ENCODE peak calls at places on chromosomes 13 and 19, in ten cellular contexts. I, Y, G, H, J, B, T, Z, N and S are unnamed samples.

GRCh38 chr19:30227661-30228112 is 144.5 kb upstream of the ZNF536 start:
- DNase-seq in I (peak; percentile 65), Y (peak; percentile 6), G (peak; percentile 69), H (peak; percentile 81), J (peak; percentile 92), B (peak; percentile 69), T (peak; percentile 82), Z (no peak), N (no peak), S (peak; percentile 45)

GRCh38 chr13:98195054-98195791 is 18.2 kb upstream of the RNF113B start:
- DNase-seq in I (no peak), Y (no peak), G (no peak), H (no peak), J (no peak), B (no peak), T (no peak), Z (no peak), N (no peak), S (no peak)

GRCh38 chr19:5507056-5507624 is 51.9 kb downstream of the ZNRF4 start:
- DNase-seq in I (no peak), Y (no peak), G (no peak), H (no peak), J (no peak), B (no peak), T (no peak), Z (no peak), N (no peak), S (no peak)

GRCh38 chr19:341386-342127 is 3.0 kb downstream of the MIER2 start:
- DNase-seq in I (no peak), Y (no peak), G (no peak), H (no peak), J (no peak), B (no peak), T (no peak), Z (no peak), N (no peak), S (no peak)

GRCh38 chr13:42794572-42795275 is 13.3 kb downstream of the FAM216B start:
- DNase-seq in I (no peak), Y (no peak), G (no peak), H (no peak), J (no peak), B (no peak), T (peak; percentile 29), Z (no peak), N (no peak), S (no peak)

GRCh38 chr13:93652942-93653341 is 426.3 kb downstream of the GPC6 start:
- DNase-seq in I (no peak), Y (no peak), G (no peak), H (no peak), J (no peak), B (no peak), T (no peak), Z (no peak), N (no peak), S (no peak)

GRCh38 chr19:10836478-10837325 is 690 bp upstream of the TMED1 start:
- DNase-seq in I (peak; percentile 89), Y (peak; percentile 69), G (peak; percentile 83), H (peak; percentile 91), J (peak; percentile 85), B (peak; percentile 78), T (peak; percentile 81), Z (no peak), N (peak; percentile 76), S (peak; percentile 93)

GRCh38 chr19:45076029-45076850 is at the start of gene ZNF296:
- DNase-seq in I (peak; percentile 74), Y (peak; percentile 69), G (peak; percentile 86), H (peak; percentile 85), J (peak; percentile 94), B (peak; percentile 86), T (no peak), Z (no peak), N (peak; percentile 10), S (peak; percentile 89)

GRCh38 chr19:31170046-31170445 is 179.2 kb downstream of the TSHZ3 start:
- DNase-seq in I (no peak), Y (no peak), G (no peak), H (no peak), J (no peak), B (no peak), T (no peak), Z (no peak), N (no peak), S (no peak)

GRCh38 chr19:45768644-45769053 is 403 bp downstream of the SIX5 start:
- DNase-seq in I (no peak), Y (no peak), G (peak; percentile 57), H (peak; percentile 73), J (no peak), B (no peak), T (peak; percentile 63), Z (no peak), N (no peak), S (peak; percentile 70)

GRCh38 chr13:43767351-43767901 is 19.3 kb downstream of the ENOX1 start:
- DNase-seq in I (peak; percentile 37), Y (no peak), G (no peak), H (peak; percentile 51), J (no peak), B (no peak), T (peak; percentile 13), Z (no peak), N (peak; percentile 31), S (no peak)

GRCh38 chr19:34165295-34165738 is 7.0 kb upstream of the LSM14A start:
- DNase-seq in I (no peak), Y (no peak), G (no peak), H (no peak), J (no peak), B (no peak), T (no peak), Z (no peak), N (no peak), S (no peak)

GRCh38 chr19:18991468-18991867 is 41.8 kb downstream of the SUGP2 start:
- DNase-seq in I (no peak), Y (no peak), G (no peak), H (no peak), J (no peak), B (no peak), T (no peak), Z (no peak), N (no peak), S (no peak)

GRCh38 chr19:18601875-18602274 is 4.7 kb downstream of the CRLF1 start:
- DNase-seq in I (no peak), Y (no peak), G (no peak), H (no peak), J (peak; percentile 18), B (no peak), T (no peak), Z (no peak), N (no peak), S (no peak)

GRCh38 chr13:36764957-36765356 is 54.1 kb upstream of the RFXAP start:
- DNase-seq in I (no peak), Y (no peak), G (no peak), H (no peak), J (no peak), B (no peak), T (no peak), Z (no peak), N (no peak), S (no peak)

GRCh38 chr13:59837101-59837500 is 326.6 kb downstream of the DIAPH3 start:
- DNase-seq in I (no peak), Y (no peak), G (no peak), H (no peak), J (no peak), B (no peak), T (no peak), Z (no peak), N (no peak), S (no peak)

GRCh38 chr19:17681505-17682125 is 6.5 kb downstream of the UNC13A start:
- DNase-seq in I (peak; percentile 56), Y (no peak), G (peak; percentile 58), H (peak; percentile 61), J (peak; percentile 78), B (no peak), T (peak; percentile 25), Z (no peak), N (no peak), S (no peak)

GRCh38 chr13:72782717-72783116 is 784 bp downstream of the PIBF1 start:
- DNase-seq in I (no peak), Y (no peak), G (no peak), H (no peak), J (no peak), B (no peak), T (peak; percentile 30), Z (no peak), N (no peak), S (peak; percentile 39)

GRCh38 chr19:29404951-29405727 is 120.7 kb upstream of the VSTM2B start:
- DNase-seq in I (no peak), Y (no peak), G (no peak), H (no peak), J (no peak), B (no peak), T (no peak), Z (no peak), N (no peak), S (no peak)

GRCh38 chr19:42277821-42278809 is 9.1 kb downstream of the CIC start:
- DNase-seq in I (no peak), Y (no peak), G (no peak), H (peak; percentile 47), J (no peak), B (no peak), T (peak; percentile 70), Z (no peak), N (no peak), S (no peak)

GRCh38 chr19:13505761-13506549 is at the start of gene CACNA1A:
- DNase-seq in I (no peak), Y (no peak), G (peak; percentile 22), H (no peak), J (no peak), B (peak; percentile 22), T (peak; percentile 45), Z (no peak), N (no peak), S (no peak)

GRCh38 chr13:73914119-73914518 is 220.1 kb downstream of the KLF12 start:
- DNase-seq in I (no peak), Y (no peak), G (no peak), H (no peak), J (peak; percentile 6), B (no peak), T (peak; percentile 38), Z (no peak), N (peak; percentile 12), S (no peak)

GRCh38 chr13:97332725-97333124 is 101.2 kb upstream of the RAP2A start:
- DNase-seq in I (no peak), Y (no peak), G (no peak), H (no peak), J (no peak), B (no peak), T (peak; percentile 55), Z (no peak), N (no peak), S (no peak)

GRCh38 chr19:44303976-44304568 is 753 bp downstream of the ZNF235 start:
- DNase-seq in I (no peak), Y (no peak), G (no peak), H (no peak), J (peak; percentile 11), B (no peak), T (peak; percentile 45), Z (no peak), N (peak; percentile 14), S (peak; percentile 42)

GRCh38 chr19:8084152-8084551 is 31.6 kb downstream of the CCL25 start:
- DNase-seq in I (no peak), Y (no peak), G (no peak), H (no peak), J (no peak), B (no peak), T (no peak), Z (no peak), N (no peak), S (no peak)

GRCh38 chr19:47436712-47437401 is 17.5 kb upstream of the MEIS3 start:
- DNase-seq in I (peak; percentile 75), Y (peak; percentile 82), G (peak; percentile 85), H (peak; percentile 84), J (peak; percentile 88), B (peak; percentile 72), T (peak; percentile 46), Z (no peak), N (peak; percentile 26), S (peak; percentile 89)

GRCh38 chr13:74158028-74158427 is 23.8 kb upstream of the KLF12 start:
- DNase-seq in I (no peak), Y (no peak), G (no peak), H (no peak), J (no peak), B (no peak), T (no peak), Z (no peak), N (no peak), S (no peak)

GRCh38 chr19:17616961-17617806 is 61.7 kb downstream of the COLGALT1 start:
- DNase-seq in I (no peak), Y (no peak), G (no peak), H (no peak), J (peak; percentile 77), B (no peak), T (no peak), Z (no peak), N (no peak), S (peak; percentile 58)